ENCODE peak calls at places on chromosomes 7 and 10, in four cellular contexts. Y is thyroid gland, B is lower lobe of right lung, E is heart right ventricle. J is an unnamed sample.

GRCh38 chr10:62025901-62026879 is 124.7 kb downstream of the ARID5B start:
- DNase-seq in E (no peak), B (no peak), Y (no peak), J (peak; percentile 66)

GRCh38 chr7:98617051-98617959 is at the start of gene NPTX2:
- DNase-seq in Y (no peak), B (no peak), E (peak; percentile 23), J (no peak)

GRCh38 chr7:106415433-106415832 is 130.7 kb upstream of the NAMPT start:
- DNase-seq in B (no peak), Y (no peak), E (no peak), J (no peak)

GRCh38 chr10:290026-290725 is 154.9 kb downstream of the ZMYND11 start:
- DNase-seq in B (no peak), E (no peak), Y (no peak), J (no peak)

GRCh38 chr7:104960741-104961479 is 53.1 kb upstream of the KMT2E start:
- DNase-seq in E (no peak), B (peak; percentile 65), Y (no peak), J (no peak)

GRCh38 chr7:114416089-114416990 is 1.7 kb downstream of the FOXP2 start:
- DNase-seq in E (no peak), Y (no peak), B (no peak), J (no peak)

GRCh38 chr10:32187686-32188085 is 131.5 kb upstream of the KIF5B start:
- DNase-seq in E (no peak), Y (no peak), B (no peak), J (no peak)

GRCh38 chr10:130927157-130927556 is 384.4 kb downstream of the TCERG1L start:
- DNase-seq in B (no peak), Y (no peak), E (no peak), J (no peak)

GRCh38 chr7:107209565-107209964 is 40.8 kb downstream of the HBP1 start:
- DNase-seq in Y (no peak), E (no peak), B (no peak), J (no peak)

GRCh38 chr10:86715836-86716235 is 40.6 kb upstream of the BMPR1A start:
- DNase-seq in Y (no peak), E (no peak), B (no peak), J (no peak)

GRCh38 chr7:83475403-83475802 is 173.5 kb downstream of the SEMA3E start:
- DNase-seq in E (no peak), B (no peak), Y (no peak), J (no peak)

GRCh38 chr10:62025134-62025794 is 123.8 kb downstream of the ARID5B start:
- DNase-seq in Y (no peak), B (no peak), E (no peak), J (no peak)

GRCh38 chr7:2728309-2729042 is 40.5 kb downstream of the AMZ1 start:
- DNase-seq in E (no peak), B (peak; percentile 52), Y (no peak), J (no peak)

GRCh38 chr10:18437486-18437885 is 213.9 kb downstream of the NSUN6 start:
- DNase-seq in B (no peak), Y (no peak), E (no peak), J (no peak)

GRCh38 chr7:6171532-6172330 is 100.7 kb downstream of the CYTH3 start:
- DNase-seq in Y (no peak), E (peak; percentile 55), B (no peak), J (no peak)

GRCh38 chr10:122154733-122155366 is 116.2 kb upstream of the BTBD16 start:
- DNase-seq in B (no peak), E (peak; percentile 60), Y (no peak), J (no peak)

GRCh38 chr10:122181055-122181732 is 89.9 kb upstream of the BTBD16 start:
- DNase-seq in Y (no peak), E (no peak), B (no peak), J (peak; percentile 39)

GRCh38 chr10:126671402-126671975 is 996 bp upstream of the C10orf90 start:
- DNase-seq in B (no peak), Y (peak; percentile 72), E (no peak), J (no peak)

GRCh38 chr10:31581741-31582323 is 262.8 kb downstream of the ZEB1 start:
- DNase-seq in Y (no peak), E (peak; percentile 27), B (no peak), J (no peak)

GRCh38 chr10:110353244-110354119 is 48.8 kb upstream of the SMNDC1 start:
- DNase-seq in E (no peak), B (no peak), Y (no peak), J (no peak)

GRCh38 chr7:106127984-106128780 is 16.1 kb upstream of the SYPL1 start:
- DNase-seq in Y (no peak), E (no peak), B (no peak), J (no peak)

GRCh38 chr7:136086712-136087111 is 109.6 kb upstream of the MTPN start:
- DNase-seq in Y (peak; percentile 58), B (no peak), E (peak; percentile 80), J (peak; percentile 68)

GRCh38 chr10:102799691-102800435 is 37.4 kb downstream of the CYP17A1 start:
- DNase-seq in E (peak; percentile 43), B (no peak), Y (peak; percentile 74), J (no peak)

GRCh38 chr7:111727905-111728634 is 165.8 kb upstream of the IMMP2L start:
- DNase-seq in Y (peak; percentile 6), E (no peak), B (no peak), J (no peak)

GRCh38 chr7:101814081-101814995 is 3.1 kb upstream of the CUX1 start:
- DNase-seq in E (peak; percentile 23), B (peak; percentile 82), Y (peak; percentile 76), J (no peak)

GRCh38 chr7:117724898-117725297 is 148.3 kb downstream of the CTTNBP2 start:
- DNase-seq in B (no peak), E (no peak), Y (no peak), J (no peak)

GRCh38 chr7:150924256-150924851 is 53.8 kb downstream of the KCNH2 start:
- DNase-seq in B (no peak), E (no peak), Y (no peak), J (no peak)

GRCh38 chr7:118671149-118671548 is 446.6 kb downstream of the ANKRD7 start:
- DNase-seq in E (no peak), Y (no peak), B (no peak), J (no peak)

GRCh38 chr10:18486444-18486843 is 164.9 kb downstream of the NSUN6 start:
- DNase-seq in B (no peak), Y (no peak), E (peak; percentile 13), J (no peak)

GRCh38 chr7:21886396-21886795 is 59.3 kb downstream of the CDCA7L start:
- DNase-seq in B (no peak), Y (no peak), E (no peak), J (no peak)

GRCh38 chr7:19522486-19522885 is 186.4 kb downstream of the POLR1F start:
- DNase-seq in B (no peak), Y (no peak), E (no peak), J (no peak)

GRCh38 chr10:5942001-5942400 is 35.3 kb downstream of the IL15RA start:
- DNase-seq in B (peak; percentile 43), Y (no peak), E (no peak), J (no peak)

DNA sequence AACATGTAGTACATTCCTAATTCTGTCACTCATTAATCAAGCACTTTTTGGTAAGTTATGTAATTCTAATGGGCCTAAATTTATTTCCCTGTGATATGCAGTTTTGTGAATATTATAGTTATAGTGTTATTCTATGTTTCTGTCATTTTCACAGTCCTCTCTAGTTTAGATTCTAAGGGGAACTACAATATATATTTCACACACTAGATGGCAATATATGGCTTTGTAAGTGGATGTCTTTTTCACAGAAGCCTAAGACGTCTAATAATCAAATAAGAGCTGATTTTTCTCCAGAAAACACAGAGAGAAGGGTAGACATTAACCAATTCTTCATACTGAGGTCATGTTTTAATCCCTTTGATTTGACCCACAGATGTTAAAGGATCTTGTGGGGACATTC is 18.0 kb downstream of the RNLS start:
- DNase-seq in E (no peak), Y (no peak), B (no peak), J (no peak)
- TF ChIP-seq CTCF in E (no peak), Y (no peak), B (peak; percentile 43), J (peak; percentile 60)

GRCh38 chr10:100355069-100355468 is 8.0 kb downstream of the SCD start:
- DNase-seq in E (no peak), B (no peak), Y (no peak), J (no peak)
- H3K27ac ChIP-seq in E (no peak overlapping the region), B (no peak overlapping the region), Y (no peak overlapping the region), J (no peak overlapping the region)

GRCh38 chr7:116588641-116589594 is 64.1 kb downstream of the CAV1 start:
- DNase-seq in E (no peak), Y (no peak), B (no peak), J (peak; percentile 6)
- H3K4me3 ChIP-seq in E (no peak overlapping the region), Y (no peak overlapping the region), B (no peak overlapping the region), J (no peak overlapping the region)

GRCh38 chr7:39184387-39184786 is 206.7 kb downstream of the POU6F2 start:
- DNase-seq in E (no peak), Y (no peak), B (no peak), J (no peak)
- TF ChIP-seq CTCF in E (no peak), Y (no peak), B (no peak), J (no peak)

DNA sequence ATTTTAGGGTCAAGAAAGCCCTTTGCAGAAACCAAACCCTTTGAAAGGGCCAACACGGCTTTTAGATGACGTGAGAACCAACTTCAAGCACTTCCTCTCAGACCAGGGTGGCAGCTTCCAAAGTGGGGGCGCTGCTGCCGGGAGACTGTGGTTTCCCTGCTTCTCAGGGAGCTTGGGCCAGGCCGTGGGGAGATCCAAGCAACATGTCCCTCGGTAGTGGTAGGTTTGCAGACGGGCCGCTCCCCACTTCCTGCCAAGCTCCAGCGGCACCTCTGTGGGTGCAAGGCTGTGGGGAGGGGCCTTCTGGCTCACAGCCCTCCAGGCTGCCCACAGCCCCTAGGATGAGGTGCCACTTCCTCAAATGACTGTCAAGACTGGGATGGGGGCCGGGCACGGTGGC is 132.4 kb downstream of the FAM53B start:
- DNase-seq in B (peak; percentile 63), Y (no peak), E (no peak), J (no peak)
- H3K27ac ChIP-seq in B (no peak overlapping the region), Y (no peak overlapping the region), E (no peak overlapping the region), J (no peak overlapping the region)

GRCh38 chr10:123888751-123889150 is 2.9 kb downstream of the CPXM2 start:
- DNase-seq in Y (no peak), B (no peak), E (no peak), J (no peak)
- H3K4me3 ChIP-seq in Y (no peak overlapping the region), B (no peak overlapping the region), E (no peak overlapping the region), J (no peak overlapping the region)

J was measured in PC-9.